ENCODE peak calls at places on chromosomes 16 and 17, in nine cellular contexts. P, C, B, G, W, K, E, O and Z are unnamed samples.
A peak's percentile ranks its signal among the peaks of the same experiment; 100 is the strongest.

GRCh38 chr16:11354733-11355574 is 9.7 kb downstream of the RMI2 start:
- DNase-seq in P (peak; percentile 93), C (peak; percentile 46), B (no peak), G (no peak), W (no peak), K (peak; percentile 86), E (peak; percentile 76), O (no peak), Z (peak; percentile 86)

GRCh38 chr16:64983983-64984382 is 137.9 kb downstream of the CDH11 start:
- DNase-seq in P (no peak), C (no peak), B (peak; percentile 90), G (peak; percentile 44), W (peak; percentile 30), K (peak; percentile 23), E (no peak), O (peak; percentile 12), Z (no peak)

GRCh38 chr17:42536048-42536371 is at the start of gene NAGLU:
- DNase-seq in P (peak; percentile 88), C (peak; percentile 70), B (no peak), G (peak; percentile 73), W (peak; percentile 93), K (peak; percentile 92), E (peak; percentile 99), O (peak; percentile 98), Z (peak; percentile 94)

GRCh38 chr16:624522-625401 is 6.0 kb upstream of the WFIKKN1 start:
- DNase-seq in P (no peak), C (no peak), B (no peak), G (no peak), W (no peak), K (no peak), E (no peak), O (no peak), Z (no peak)

GRCh38 chr17:10803830-10804498 is at the start of gene TMEM238L:
- DNase-seq in P (no peak), C (no peak), B (no peak), G (no peak), W (no peak), K (no peak), E (no peak), O (no peak), Z (no peak)

GRCh38 chr16:85988723-85989313 is 89.9 kb downstream of the IRF8 start:
- DNase-seq in P (no peak), C (no peak), B (no peak), G (no peak), W (no peak), K (peak; percentile 56), E (peak; percentile 77), O (no peak), Z (no peak)

GRCh38 chr17:164536-165235 is 16.8 kb downstream of the DOC2B start:
- DNase-seq in P (peak; percentile 31), C (no peak), B (no peak), G (peak; percentile 21), W (peak; percentile 38), K (no peak), E (peak; percentile 55), O (no peak), Z (no peak)

GRCh38 chr16:66948034-66948821 is 12.8 kb upstream of the CES3 start:
- DNase-seq in P (no peak), C (no peak), B (no peak), G (no peak), W (no peak), K (no peak), E (no peak), O (peak; percentile 37), Z (no peak)

GRCh38 chr16:8944113-8944765 is 19.5 kb downstream of the USP7 start:
- DNase-seq in P (no peak), C (no peak), B (no peak), G (no peak), W (no peak), K (no peak), E (peak; percentile 71), O (no peak), Z (no peak)

GRCh38 chr16:30786115-30786935 is 680 bp downstream of the ZNF629 start:
- DNase-seq in P (no peak), C (no peak), B (no peak), G (peak; percentile 28), W (no peak), K (no peak), E (no peak), O (no peak), Z (no peak)

GRCh38 chr16:16073884-16074781 is 124.7 kb downstream of the ABCC1 start:
- DNase-seq in P (no peak), C (no peak), B (peak; percentile 76), G (no peak), W (no peak), K (no peak), E (no peak), O (peak; percentile 75), Z (no peak)

GRCh38 chr17:76635659-76636360 is 7.7 kb downstream of the ST6GALNAC1 start:
- DNase-seq in P (no peak), C (no peak), B (no peak), G (peak; percentile 25), W (no peak), K (no peak), E (no peak), O (no peak), Z (no peak)

GRCh38 chr17:59696682-59697277 is 10.4 kb downstream of the PTRH2 start:
- DNase-seq in P (no peak), C (no peak), B (no peak), G (no peak), W (no peak), K (no peak), E (peak; percentile 29), O (no peak), Z (no peak)

GRCh38 chr17:73612074-73612473 is 32.2 kb downstream of the SDK2 start:
- DNase-seq in P (no peak), C (no peak), B (no peak), G (no peak), W (no peak), K (no peak), E (no peak), O (no peak), Z (no peak)

GRCh38 chr16:55655709-55656694 is at the start of gene SLC6A2:
- DNase-seq in P (no peak), C (no peak), B (no peak), G (no peak), W (no peak), K (no peak), E (no peak), O (no peak), Z (no peak)

GRCh38 chr16:9092282-9092962 is 978 bp downstream of the HAPSTR1 start:
- DNase-seq in P (peak; percentile 60), C (peak; percentile 40), B (no peak), G (no peak), W (peak; percentile 16), K (peak; percentile 71), E (peak; percentile 37), O (peak; percentile 30), Z (peak; percentile 86)

GRCh38 chr17:337453-337852 is 15.2 kb downstream of the RPH3AL start:
- DNase-seq in P (no peak), C (no peak), B (no peak), G (no peak), W (no peak), K (no peak), E (no peak), O (no peak), Z (no peak)

GRCh38 chr16:8727857-8728618 is 53.6 kb downstream of the ABAT start:
- DNase-seq in P (no peak), C (no peak), B (no peak), G (no peak), W (no peak), K (no peak), E (no peak), O (no peak), Z (no peak)

GRCh38 chr17:9226130-9226793 is 205.0 kb downstream of the NTN1 start:
- DNase-seq in P (no peak), C (no peak), B (no peak), G (no peak), W (no peak), K (no peak), E (no peak), O (no peak), Z (no peak)

GRCh38 chr17:50501906-50502642 is 6.2 kb upstream of the MYCBPAP start:
- DNase-seq in P (no peak), C (no peak), B (no peak), G (no peak), W (no peak), K (no peak), E (no peak), O (no peak), Z (no peak)

GRCh38 chr16:3004781-3005284 is 7.9 kb upstream of the CLDN9 start:
- DNase-seq in P (no peak), C (no peak), B (no peak), G (peak; percentile 38), W (no peak), K (no peak), E (no peak), O (peak; percentile 79), Z (peak; percentile 69)

GRCh38 chr17:59329558-59330313 is 1.7 kb upstream of the YPEL2 start:
- DNase-seq in P (peak; percentile 73), C (peak; percentile 24), B (peak; percentile 43), G (peak; percentile 78), W (peak; percentile 31), K (peak; percentile 56), E (peak; percentile 71), O (peak; percentile 72), Z (peak; percentile 81)

GRCh38 chr17:56897646-56898424 is 16.0 kb downstream of the TRIM25 start:
- DNase-seq in P (no peak), C (no peak), B (no peak), G (no peak), W (no peak), K (no peak), E (peak; percentile 56), O (no peak), Z (no peak)

GRCh38 chr17:35879748-35880654 is at the start of gene CCL5:
- DNase-seq in P (peak; percentile 83), C (peak; percentile 34), B (no peak), G (peak; percentile 7), W (no peak), K (peak; percentile 66), E (peak; percentile 87), O (no peak), Z (peak; percentile 74)

GRCh38 chr16:66207139-66207863 is 159.2 kb upstream of the CDH5 start:
- DNase-seq in P (no peak), C (no peak), B (no peak), G (no peak), W (no peak), K (no peak), E (no peak), O (no peak), Z (no peak)

GRCh38 chr16:17318200-17318599 is 152.6 kb downstream of the XYLT1 start:
- DNase-seq in P (no peak), C (no peak), B (peak; percentile 80), G (no peak), W (no peak), K (no peak), E (no peak), O (peak; percentile 69), Z (no peak)